ENCODE peak calls at places on chromosome 4, in seven cellular contexts. R is A549, F is NB4, A is esophagus squamous epithelium, M is cardiac fibroblast, E is lower leg skin, H is astrocyte. T is an unnamed sample.

GRCh38 chr4:25787891-25788331 is 74.9 kb downstream of the SEL1L3 start:
- DNase-seq in H (peak), F (peak), A (no peak), M (peak), E (peak), R (no peak), T (no peak)

GRCh38 chr4:156396534-156396933 is 442.9 kb upstream of the CTSO start:
- DNase-seq in E (no peak), R (no peak), A (no peak), F (no peak), M (no peak), H (no peak), T (no peak)

GRCh38 chr4:64533637-64534036 is 124.4 kb upstream of the TECRL start:
- DNase-seq in A (no peak), E (no peak), H (no peak), R (no peak), M (no peak), F (no peak), T (no peak)

GRCh38 chr4:15901996-15902395 is 36.5 kb downstream of the FGFBP1 start:
- DNase-seq in F (peak), E (peak), A (no peak), R (no peak), M (no peak), H (no peak), T (peak)

GRCh38 chr4:75344915-75345314 is 169.3 kb downstream of the RCHY1 start:
- DNase-seq in M (peak), A (no peak), R (no peak), F (no peak), E (no peak), H (peak), T (no peak)

GRCh38 chr4:128241981-128242380 is 45.6 kb downstream of the PGRMC2 start:
- DNase-seq in M (no peak), H (no peak), A (no peak), E (no peak), F (no peak), R (no peak), T (no peak)

GRCh38 chr4:78990938-78991810 is 51.9 kb upstream of the PAQR3 start:
- DNase-seq in E (no peak), M (no peak), F (no peak), H (no peak), A (no peak), R (no peak), T (no peak)

GRCh38 chr4:538542-539142 is 37.5 kb downstream of the TMEM271 start:
- DNase-seq in F (no peak), E (peak), H (no peak), A (no peak), R (no peak), M (no peak), T (no peak)

GRCh38 chr4:103904126-103904525 is 184.3 kb upstream of the TACR3 start:
- DNase-seq in M (no peak), F (no peak), A (no peak), R (no peak), H (peak), E (no peak), T (no peak)

GRCh38 chr4:112130903-112131302 is 14.4 kb upstream of the FAM241A start:
- DNase-seq in H (peak), R (no peak), M (peak), E (no peak), A (no peak), F (no peak), T (no peak)

GRCh38 chr4:185013715-185014114 is 4.6 kb upstream of the HELT start:
- DNase-seq in F (no peak), M (no peak), A (no peak), R (no peak), H (no peak), E (no peak), T (no peak)

GRCh38 chr4:100949350-100949935 is 397.9 kb downstream of the PPP3CA start:
- DNase-seq in A (no peak), M (no peak), F (no peak), H (peak), E (no peak), R (no peak), T (no peak)

GRCh38 chr4:184283659-184284335 is 66.1 kb upstream of the ENPP6 start:
- DNase-seq in F (no peak), H (no peak), E (no peak), M (no peak), R (no peak), A (no peak), T (peak)

GRCh38 chr4:67236793-67237192 is 308.5 kb downstream of the CENPC start:
- DNase-seq in M (no peak), F (peak), A (no peak), R (no peak), E (no peak), H (no peak), T (no peak)

GRCh38 chr4:40316333-40316781 is 18.8 kb upstream of the CHRNA9 start:
- DNase-seq in M (peak), F (peak), A (no peak), H (peak), R (no peak), E (peak), T (peak)

GRCh38 chr4:56326363-56326762 is 60.9 kb downstream of the AASDH start:
- DNase-seq in E (no peak), H (no peak), F (no peak), R (no peak), A (no peak), M (no peak), T (no peak)

GRCh38 chr4:102629686-102630085 is 128.5 kb downstream of the NFKB1 start:
- DNase-seq in E (no peak), H (no peak), F (no peak), M (no peak), A (no peak), R (no peak), T (no peak)

GRCh38 chr4:165355900-165356300 is 22.9 kb upstream of the CPE start:
- DNase-seq in F (peak), R (no peak), H (peak), A (no peak), E (no peak), M (peak), T (peak)
- TF ChIP-seq CTCF in F (peak), R (peak), H (peak), A (peak), E (no peak), M (peak), T (peak)

GRCh38 chr4:89305712-89306437 is 1.7 kb downstream of the GPRIN3 start:
- DNase-seq in E (no peak), F (peak), H (peak), R (no peak), M (peak), A (no peak), T (no peak)
- H3K4me3 ChIP-seq in E (no peak), F (no peak), H (no peak), R (peak), M (no peak), A (peak), T (no peak)

DNA sequence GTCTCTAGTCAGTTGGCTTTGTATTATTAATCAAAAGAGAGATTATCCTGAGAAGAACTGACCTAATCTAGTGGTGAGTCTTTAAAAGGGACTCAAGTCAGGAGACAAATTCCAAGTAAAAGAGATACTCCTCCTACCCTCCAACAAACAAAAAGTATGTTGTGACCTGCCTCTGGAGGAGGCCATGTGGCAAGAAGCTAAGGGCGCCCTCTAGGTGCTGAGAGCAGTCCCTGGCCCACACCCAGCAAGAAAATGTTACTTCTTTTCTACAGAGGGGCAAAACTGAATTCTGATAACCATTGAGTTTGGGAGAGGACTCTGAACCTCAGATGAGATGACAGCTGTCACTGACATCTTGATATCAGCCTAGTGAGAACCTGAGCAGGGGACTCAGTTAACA is 953.6 kb upstream of the AGA start:
- DNase-seq in F (peak), E (no peak), M (no peak), A (no peak), H (no peak), R (no peak), T (no peak)
- TF ChIP-seq CTCF in F (peak), E (no peak), M (no peak), A (no peak), H (no peak), R (no peak), T (no peak)

GRCh38 chr4:92304636-92305035 is 870 bp downstream of the GRID2 start:
- DNase-seq in E (no peak), A (no peak), F (no peak), R (no peak), H (no peak), M (no peak), T (no peak)

GRCh38 chr4:92305148-92305877 is 1.5 kb downstream of the GRID2 start:
- DNase-seq in E (peak), H (peak), M (peak), A (no peak), R (peak), F (no peak), T (peak)

GRCh38 chr4:92307156-92307555 is 3.4 kb downstream of the GRID2 start:
- DNase-seq in M (no peak), E (no peak), H (no peak), R (no peak), A (no peak), F (no peak), T (no peak)

GRCh38 chr4:92307886-92308285 is 4.1 kb downstream of the GRID2 start:
- DNase-seq in F (no peak), R (no peak), H (no peak), E (no peak), M (no peak), A (no peak), T (no peak)

DNA sequence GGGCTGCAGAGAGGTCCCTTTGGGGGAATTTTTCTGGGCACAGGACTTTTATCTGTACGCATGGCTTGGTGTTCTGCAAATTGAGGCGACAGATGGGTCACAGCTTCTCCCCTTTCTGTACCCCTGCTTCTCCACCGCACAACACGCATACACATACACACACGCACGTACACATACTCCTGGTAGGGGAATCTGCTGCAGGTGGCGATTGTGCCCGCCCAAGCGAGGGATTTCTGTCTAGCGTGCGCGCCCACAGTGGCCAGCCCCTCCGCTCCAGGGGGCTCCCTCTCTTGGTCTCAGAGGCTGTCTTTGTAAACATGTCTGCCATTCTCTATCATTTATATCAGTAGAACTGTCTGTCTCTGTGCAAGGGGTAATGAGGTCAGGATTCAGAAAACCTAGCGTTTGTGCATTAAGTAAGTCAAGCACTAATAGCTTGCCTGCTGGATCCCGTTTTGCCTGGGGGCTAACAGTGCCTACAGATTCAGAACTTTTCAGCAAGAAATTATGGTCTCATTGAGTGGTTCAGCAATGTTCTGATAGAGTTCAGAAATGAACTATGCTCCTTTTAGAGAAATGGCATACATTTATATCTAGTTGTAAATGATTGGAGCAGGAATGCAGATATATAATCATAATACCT is 2.2 kb downstream of the GRID2 start:
- DNase-seq in E (no peak), F (no peak), R (no peak), M (no peak), H (no peak), A (no peak), T (no peak)
- H3K4me3 ChIP-seq in E (no peak), F (no peak), R (peak), M (peak), H (peak), A (peak), T (no peak)

GRCh38 chr4:187085339-187085738 is 361.7 kb upstream of the FAT1 start:
- DNase-seq in R (no peak), A (no peak), M (no peak), F (no peak), H (no peak), E (no peak), T (no peak)

GRCh38 chr4:187090401-187090800 is 366.7 kb upstream of the FAT1 start:
- DNase-seq in R (no peak), H (peak), F (no peak), E (no peak), A (no peak), M (no peak), T (no peak)

GRCh38 chr4:187084696-187085095 is 361.0 kb upstream of the FAT1 start:
- DNase-seq in A (no peak), M (no peak), H (peak), R (no peak), F (no peak), E (no peak), T (no peak)

DNA sequence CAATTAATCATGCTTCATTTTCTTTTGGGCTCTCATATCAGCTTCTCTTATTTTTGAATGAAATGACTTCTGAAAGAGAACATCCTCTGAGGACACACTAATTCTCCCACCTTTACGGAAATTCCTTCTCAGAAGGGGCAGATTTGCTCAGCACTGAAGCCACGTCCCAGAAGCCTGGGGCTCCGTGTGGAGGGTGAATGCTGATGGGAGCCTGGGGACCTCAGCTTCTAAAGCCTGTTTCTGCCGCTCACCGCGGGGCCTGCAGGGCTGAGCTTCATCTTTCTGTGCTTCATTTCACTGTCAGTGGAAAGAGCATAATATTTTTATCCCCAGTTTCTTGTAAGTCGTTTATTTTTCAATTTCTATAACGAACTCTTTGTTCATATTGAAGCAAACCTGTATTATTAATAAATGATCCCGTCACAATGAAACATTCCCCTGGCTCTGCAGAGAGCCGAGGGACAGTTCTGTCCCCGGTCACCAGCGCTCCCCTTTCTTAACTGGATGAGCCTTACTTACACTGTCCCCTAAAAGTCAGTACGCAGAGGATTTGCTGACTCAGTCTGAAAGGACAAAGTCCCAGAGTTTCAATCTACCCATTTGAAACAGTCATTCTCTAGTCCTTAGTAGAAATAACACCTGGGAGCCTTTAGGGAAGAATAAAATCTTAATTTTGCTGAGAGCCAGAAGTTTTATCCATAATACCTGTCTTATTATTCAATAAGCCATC is 364.6 kb upstream of the FAT1 start:
- DNase-seq in F (no peak), A (no peak), M (no peak), E (no peak), R (no peak), H (no peak), T (no peak)
- TF ChIP-seq CTCF in F (no peak), A (no peak), M (no peak), E (no peak), R (no peak), H (no peak), T (no peak)

DNA sequence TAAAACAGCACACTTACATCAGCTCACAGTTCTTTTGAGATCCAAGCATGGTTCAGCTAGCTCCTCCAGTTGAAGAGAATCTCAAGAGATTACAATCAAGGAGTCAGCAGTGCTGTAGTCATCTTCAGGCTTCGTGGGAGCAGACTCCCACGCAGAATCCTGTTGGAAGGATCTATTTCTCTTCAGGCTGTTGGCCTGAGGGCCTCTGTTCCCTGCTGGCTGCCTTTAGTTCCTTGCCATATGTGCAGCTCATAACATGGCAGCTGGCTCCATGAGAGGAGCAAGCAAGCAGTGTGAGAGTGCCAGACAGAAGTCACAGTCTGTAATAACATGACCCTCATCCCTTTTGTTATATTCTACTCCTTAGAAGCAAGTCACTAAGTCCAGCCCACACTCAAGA is 168.6 kb downstream of the COX18 start:
- DNase-seq in E (no peak), A (no peak), H (peak), F (no peak), M (peak), R (no peak), T (no peak)
- H3K4me3 ChIP-seq in E (no peak), A (no peak), H (no peak), F (no peak), M (no peak), R (no peak), T (no peak)

GRCh38 chr4:5976921-5977320 is 41.3 kb downstream of the C4orf50 start:
- DNase-seq in E (peak), R (no peak), M (no peak), A (no peak), F (no peak), H (no peak), T (no peak)

GRCh38 chr4:5982156-5982973 is 35.9 kb downstream of the C4orf50 start:
- DNase-seq in E (peak), H (no peak), A (no peak), M (no peak), R (no peak), F (no peak), T (peak)

GRCh38 chr4:5976431-5976830 is 41.8 kb downstream of the C4orf50 start:
- DNase-seq in F (no peak), A (no peak), H (no peak), M (no peak), E (no peak), R (no peak), T (no peak)

GRCh38 chr4:5980436-5981155 is 37.6 kb downstream of the C4orf50 start:
- DNase-seq in F (no peak), M (no peak), H (no peak), R (no peak), A (no peak), E (peak), T (no peak)

DNA sequence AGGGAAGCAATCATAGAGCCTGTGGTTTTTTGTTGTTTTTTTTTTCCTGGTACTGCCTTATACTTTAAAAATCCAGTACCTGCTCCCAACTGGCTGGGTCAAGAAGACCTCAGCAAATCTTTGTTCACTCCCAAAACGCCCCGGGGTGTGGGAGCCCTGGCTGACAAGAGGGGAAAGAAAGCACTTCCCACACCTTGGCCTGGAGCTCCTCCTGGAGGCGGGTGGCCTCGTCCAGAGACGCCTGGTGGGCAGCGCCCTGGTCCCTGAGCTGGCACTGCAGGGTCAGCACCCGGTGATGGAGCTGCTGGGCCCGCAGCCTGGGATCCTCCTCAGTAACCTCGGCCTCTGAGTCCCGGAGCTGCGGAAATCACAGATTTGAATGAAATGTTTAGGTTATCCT is 38.2 kb downstream of the C4orf50 start:
- DNase-seq in M (no peak), E (peak), F (peak), A (no peak), H (no peak), R (peak), T (no peak)
- TF ChIP-seq CTCF in M (peak), E (no peak), F (peak), A (no peak), H (peak), R (peak), T (no peak)

DNA sequence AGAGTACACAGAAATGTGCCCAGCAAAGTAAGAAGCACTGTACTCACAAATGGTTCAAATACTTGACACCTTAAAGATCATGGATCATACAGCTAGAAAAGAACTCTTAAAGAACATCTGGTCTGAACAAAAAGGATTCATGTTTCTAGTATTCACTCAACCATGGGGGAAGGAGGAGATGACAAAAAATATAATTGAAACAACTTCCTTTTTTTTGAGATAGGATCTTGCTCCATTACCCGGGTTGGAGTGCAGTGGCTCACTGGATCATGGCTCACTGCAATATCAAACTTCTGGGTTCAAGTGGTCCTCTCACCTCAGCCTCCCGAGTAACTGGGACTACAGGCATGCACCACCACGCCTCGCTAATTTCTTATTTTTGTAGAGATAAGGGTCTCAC is 6.0 kb downstream of the DHX15 start:
- DNase-seq in M (no peak), E (no peak), R (no peak), H (no peak), A (no peak), F (peak), T (no peak)
- H3K4me3 ChIP-seq in M (no peak), E (no peak), R (no peak), H (no peak), A (no peak), F (peak), T (no peak)

GRCh38 chr4:8746523-8747466 is 124.8 kb downstream of the HMX1 start:
- DNase-seq in A (no peak), R (no peak), H (no peak), M (no peak), E (peak), F (no peak), T (no peak)
- TF ChIP-seq CTCF in A (no peak), R (no peak), H (no peak), M (no peak), E (no peak), F (no peak), T (no peak)

GRCh38 chr4:88846232-88846790 is 148.7 kb upstream of the NAP1L5 start:
- DNase-seq in A (no peak), H (no peak), F (no peak), M (peak), R (no peak), E (no peak), T (no peak)
- H3K4me3 ChIP-seq in A (no peak), H (no peak), F (no peak), M (no peak), R (no peak), E (no peak), T (no peak)

T was measured in GM12865.